ENCODE peak calls at places on chromosomes 16 and 17, in nine cellular contexts. R is mesendoderm; O is globus pallidus; S is spleen; Q is heart left ventricle; X is left ventricle myocardium superior; H is stimulated activated CD8-positive, alpha-beta memory T cell treated with anti-CD3 and anti-CD28 coated beads, Interleukin-12 subunit alpha, Interleukin-12 subunit beta, amount 100 ng/mL, for 4 hours; T is AG10803; D is A549. E is an unnamed sample.

GRCh38 chr17:41539071-41539492 is 11.0 kb upstream of the KRT19 start:
- DNase-seq in O (no peak), X (no peak), T (no peak), Q (no peak), R (peak), S (peak), D (no peak), H (no peak), E (no peak)

GRCh38 chr16:1237990-1238389 is 2.5 kb upstream of the TPSAB1 start:
- DNase-seq in O (no peak), R (no peak), D (no peak), T (no peak), H (no peak), X (peak), S (peak), Q (no peak), E (peak)

GRCh38 chr17:80099291-80100034 is 1.9 kb upstream of the GAA start:
- DNase-seq in H (no peak), S (peak), X (no peak), T (no peak), D (no peak), O (no peak), Q (no peak), R (no peak), E (no peak)

GRCh38 chr16:50271148-50272041 is 5.0 kb downstream of the ADCY7 start:
- DNase-seq in R (no peak), S (peak), D (no peak), O (no peak), Q (no peak), T (no peak), X (peak), H (no peak), E (no peak)

GRCh38 chr16:67304006-67304405 is 22.5 kb downstream of the KCTD19 start:
- DNase-seq in S (peak), T (peak), O (no peak), Q (no peak), D (no peak), R (no peak), X (no peak), H (no peak), E (no peak)

GRCh38 chr17:21124096-21124495 is 2.7 kb upstream of the DHRS7B start:
- DNase-seq in D (no peak), R (no peak), H (no peak), S (no peak), O (no peak), X (no peak), T (no peak), Q (no peak), E (no peak)

GRCh38 chr16:70383421-70383960 is 36.8 kb downstream of the DDX19A start:
- DNase-seq in T (no peak), R (no peak), Q (no peak), D (no peak), S (no peak), O (no peak), X (no peak), H (no peak), E (no peak)

GRCh38 chr16:912684-913613 is 57.8 kb downstream of the LMF1 start:
- DNase-seq in T (no peak), D (no peak), Q (no peak), H (no peak), X (no peak), O (peak), R (no peak), S (no peak), E (no peak)

GRCh38 chr16:22419908-22420307 is 45.5 kb upstream of the CDR2 start:
- DNase-seq in H (no peak), Q (no peak), X (no peak), O (no peak), S (peak), R (no peak), D (no peak), T (no peak), E (no peak)

GRCh38 chr17:78855561-78856165 is 15.0 kb upstream of the USP36 start:
- DNase-seq in S (no peak), H (no peak), X (no peak), D (no peak), T (no peak), R (no peak), Q (no peak), O (no peak), E (no peak)

GRCh38 chr17:752620-753219 is 656 bp upstream of the GEMIN4 start:
- DNase-seq in T (peak), S (peak), X (peak), O (no peak), R (peak), H (no peak), D (peak), Q (peak), E (peak)

GRCh38 chr16:68993885-68994284 is 111.6 kb upstream of the HAS3 start:
- DNase-seq in R (no peak), Q (no peak), S (no peak), D (peak), O (no peak), H (no peak), T (peak), X (no peak), E (no peak)

GRCh38 chr17:35537569-35538209 is at the start of gene SLFN12L:
- DNase-seq in O (no peak), H (no peak), T (no peak), R (no peak), Q (no peak), X (no peak), D (no peak), S (no peak), E (no peak)

GRCh38 chr17:72421128-72422092 is 300.6 kb downstream of the SOX9 start:
- DNase-seq in Q (no peak), O (no peak), S (no peak), D (peak), R (peak), T (peak), X (no peak), H (no peak), E (peak)

GRCh38 chr17:81489986-81490598 is 22.5 kb downstream of the ACTG1 start:
- DNase-seq in T (no peak), H (no peak), Q (no peak), O (no peak), R (no peak), S (no peak), X (peak), D (no peak), E (no peak)

GRCh38 chr17:33967608-33968349 is 287.3 kb upstream of the CCL2 start:
- DNase-seq in X (no peak), T (no peak), O (no peak), Q (no peak), H (no peak), S (no peak), D (no peak), R (no peak), E (no peak)

GRCh38 chr17:39605492-39606433 is 2.0 kb downstream of the NEUROD2 start:
- DNase-seq in S (no peak), R (no peak), T (no peak), H (no peak), Q (no peak), O (no peak), X (no peak), D (peak), E (no peak)

GRCh38 chr16:70747703-70748631 is 53.0 kb downstream of the VAC14 start:
- DNase-seq in Q (no peak), S (no peak), R (peak), T (no peak), D (no peak), O (no peak), X (peak), H (no peak), E (no peak)

GRCh38 chr17:78365561-78366108 is 5.8 kb upstream of the SOCS3 start:
- DNase-seq in Q (no peak), H (no peak), S (no peak), O (no peak), D (no peak), T (no peak), R (peak), X (no peak), E (no peak)

GRCh38 chr17:35843698-35844097 is 25.0 kb downstream of the HEATR9 start:
- DNase-seq in R (no peak), T (no peak), S (no peak), O (no peak), X (no peak), D (no peak), H (no peak), Q (no peak), E (no peak)